ENCODE peak calls at places on chromosomes 3 and 15, in five cellular contexts. W is bronchial epithelial cell, F is caudate nucleus, Q is cardiac muscle cell, J is NCI-H2081. R is an unnamed sample.

GRCh38 chr3:72169561-72170472 is 384.9 kb upstream of the PROK2 start:
- DNase-seq in J (no peak), Q (no peak), F (no peak), W (no peak), R (no peak)

GRCh38 chr3:186519021-186519658 is 25.0 kb downstream of the CRYGS start:
- DNase-seq in F (no peak), W (no peak), J (no peak), Q (no peak), R (no peak)

GRCh38 chr3:124881976-124882697 is 5.0 kb downstream of the ITGB5 start:
- DNase-seq in F (no peak), Q (no peak), J (no peak), W (no peak), R (no peak)

GRCh38 chr3:157438371-157438735 is 1.7 kb downstream of the PTX3 start:
- DNase-seq in W (no peak), J (peak; percentile 27), Q (peak; percentile 11), F (no peak), R (no peak)

GRCh38 chr3:58004972-58005371 is 3.2 kb upstream of the FLNB start:
- DNase-seq in F (no peak), Q (no peak), J (no peak), W (peak; percentile 93), R (no peak)

GRCh38 chr3:173556546-173556945 is 159.0 kb downstream of the NLGN1 start:
- DNase-seq in W (no peak), F (no peak), J (no peak), Q (no peak), R (no peak)

GRCh38 chr3:168047190-168047795 is 48.4 kb downstream of the GOLIM4 start:
- DNase-seq in F (no peak), Q (peak; percentile 78), J (peak; percentile 85), W (peak; percentile 86), R (peak; percentile 81)

GRCh38 chr3:51777985-51778384 is 1.1 kb downstream of the IQCF6 start:
- DNase-seq in W (no peak), J (no peak), F (no peak), Q (no peak), R (no peak)

GRCh38 chr15:41811432-41812195 is 16.3 kb upstream of the JMJD7 start:
- DNase-seq in Q (peak; percentile 91), W (peak; percentile 66), J (peak; percentile 42), F (peak; percentile 65), R (peak; percentile 93)

GRCh38 chr3:64184621-64185020 is 40.6 kb downstream of the PRICKLE2 start:
- DNase-seq in J (no peak), F (no peak), Q (no peak), W (peak; percentile 82), R (no peak)

GRCh38 chr3:15794303-15794771 is 3.4 kb downstream of the ANKRD28 start:
- DNase-seq in F (no peak), W (peak; percentile 43), J (no peak), Q (no peak), R (no peak)

GRCh38 chr3:27130796-27131195 is 238.4 kb downstream of the NEK10 start:
- DNase-seq in W (no peak), Q (no peak), J (no peak), F (no peak), R (no peak)

GRCh38 chr15:32717290-32718081 is at the start of gene GREM1:
- DNase-seq in F (peak; percentile 51), Q (peak; percentile 31), W (no peak), J (no peak), R (peak; percentile 38)

GRCh38 chr15:98272586-98272985 is 312.1 kb downstream of the ARRDC4 start:
- DNase-seq in F (no peak), Q (no peak), J (no peak), W (no peak), R (no peak)

GRCh38 chr3:58748024-58748423 is 81.5 kb upstream of the FAM3D start:
- DNase-seq in W (no peak), Q (peak; percentile 49), J (no peak), F (no peak), R (no peak)

GRCh38 chr15:101326026-101326315 is 30.9 kb upstream of the SNRPA1 start:
- DNase-seq in F (no peak), Q (no peak), W (no peak), J (no peak), R (no peak)

GRCh38 chr15:46961795-46962194 is 755.5 kb upstream of the SEMA6D start:
- DNase-seq in J (no peak), W (no peak), F (no peak), Q (peak; percentile 56), R (peak; percentile 23)

R was measured in hepatocyte.